ENCODE peak calls at places on chromosome 16, in nine cellular contexts. M, X, K, O, L, Y, S, J and U are unnamed samples.

GRCh38 chr16:53773150-53773846 is 69.3 kb downstream of the FTO start:
- DNase-seq in O (no peak), X (peak; percentile 15), J (peak; percentile 86), M (peak; percentile 84), L (no peak), Y (peak; percentile 70), K (peak; percentile 33), S (peak; percentile 80), U (no peak)

GRCh38 chr16:88309905-88310259 is 72.9 kb upstream of the ZNF469 start:
- DNase-seq in L (no peak), Y (no peak), K (no peak), S (no peak), O (no peak), J (no peak), M (no peak), X (peak; percentile 39), U (no peak)

GRCh38 chr16:86581458-86581857 is 3.1 kb downstream of the FOXL1 start:
- DNase-seq in O (no peak), L (no peak), J (no peak), K (no peak), X (no peak), S (no peak), M (peak; percentile 66), Y (no peak), U (no peak)

GRCh38 chr16:68183033-68183432 is 52.9 kb downstream of the ESRP2 start:
- DNase-seq in Y (no peak), M (no peak), L (no peak), S (no peak), O (no peak), K (no peak), J (no peak), X (no peak), U (no peak)

GRCh38 chr16:15874745-15875314 is 13.6 kb downstream of the CEP20 start:
- DNase-seq in L (peak; percentile 75), J (peak; percentile 86), M (peak; percentile 72), S (peak; percentile 87), O (peak; percentile 43), X (peak; percentile 58), K (peak; percentile 52), Y (peak; percentile 70), U (no peak)

GRCh38 chr16:75306102-75306762 is 54.8 kb upstream of the BCAR1 start:
- DNase-seq in K (no peak), Y (no peak), O (no peak), S (peak; percentile 19), X (no peak), M (peak; percentile 41), L (no peak), J (peak; percentile 11), U (no peak)

GRCh38 chr16:50547340-50547865 is 793 bp upstream of the NKD1 start:
- DNase-seq in Y (peak; percentile 77), M (peak; percentile 22), K (no peak), O (peak; percentile 45), J (no peak), S (no peak), L (peak; percentile 78), X (peak; percentile 62), U (no peak)

GRCh38 chr16:58027341-58028167 is 2.0 kb downstream of the MMP15 start:
- DNase-seq in L (no peak), J (no peak), K (no peak), M (no peak), S (peak; percentile 17), Y (peak; percentile 87), X (peak; percentile 79), O (no peak), U (no peak)

GRCh38 chr16:56852401-56852730 is 12.6 kb upstream of the SLC12A3 start:
- DNase-seq in O (no peak), K (no peak), M (no peak), X (no peak), Y (no peak), S (no peak), J (no peak), L (no peak), U (no peak)

GRCh38 chr16:56851671-56852400 is 13.2 kb upstream of the SLC12A3 start:
- DNase-seq in K (no peak), M (peak; percentile 55), L (no peak), O (no peak), X (peak; percentile 40), J (peak; percentile 58), S (peak; percentile 49), Y (peak; percentile 55), U (no peak)

GRCh38 chr16:56848056-56848936 is 16.7 kb upstream of the SLC12A3 start:
- DNase-seq in O (no peak), M (peak; percentile 76), L (peak; percentile 74), S (peak; percentile 73), Y (no peak), K (no peak), X (peak; percentile 7), J (peak; percentile 80), U (no peak)

GRCh38 chr16:56848955-56849689 is 15.9 kb upstream of the SLC12A3 start:
- DNase-seq in X (no peak), O (no peak), J (peak; percentile 79), Y (no peak), L (peak; percentile 55), K (no peak), S (peak; percentile 60), M (peak; percentile 85), U (no peak)

GRCh38 chr16:56849690-56850680 is 15.0 kb upstream of the SLC12A3 start:
- DNase-seq in O (no peak), Y (no peak), J (peak; percentile 52), X (no peak), L (peak; percentile 51), M (peak; percentile 80), S (peak; percentile 37), K (no peak), U (no peak)
- TF ChIP-seq CTCF in O (no peak), Y (no peak), J (no peak), X (no peak), L (no peak), M (no peak), S (no peak), K (no peak), U (no peak)

DNA sequence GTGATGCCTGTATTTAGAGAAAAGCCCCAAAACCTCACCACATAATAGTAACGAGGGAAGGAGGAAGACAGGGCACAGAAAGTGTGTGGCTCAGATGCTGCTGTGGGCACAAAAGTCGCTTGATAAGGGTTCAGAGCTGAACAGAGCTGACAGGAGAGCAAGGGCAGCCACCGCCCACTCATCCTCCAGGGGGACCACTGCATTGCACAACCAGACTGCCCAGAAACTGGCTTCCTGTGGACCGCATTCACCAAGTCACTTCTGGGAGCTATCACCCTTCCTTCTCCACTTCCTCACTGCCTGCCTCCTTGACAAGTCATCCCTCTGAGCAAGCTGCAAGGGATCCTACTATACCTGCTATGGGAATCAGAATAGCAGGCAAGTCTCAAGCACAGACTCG is 512.4 kb upstream of the CDH11 start:
- DNase-seq in M (no peak), X (peak; percentile 16), O (no peak), S (no peak), J (no peak), K (no peak), Y (no peak), L (no peak), U (no peak)
- TF ChIP-seq CTCF in M (no peak), X (no peak), O (no peak), S (no peak), J (no peak), K (no peak), Y (no peak), L (no peak), U (no peak)

GRCh38 chr16:22120440-22120839 is 28.1 kb downstream of the VWA3A start:
- DNase-seq in J (no peak), M (no peak), S (no peak), O (no peak), K (no peak), L (no peak), Y (no peak), X (no peak), U (no peak)

GRCh38 chr16:22122239-22122638 is 29.9 kb downstream of the VWA3A start:
- DNase-seq in S (no peak), Y (no peak), L (no peak), K (no peak), J (no peak), M (no peak), O (no peak), X (no peak), U (no peak)

GRCh38 chr16:22124583-22125284 is 32.4 kb downstream of the VWA3A start:
- DNase-seq in S (no peak), M (no peak), O (no peak), J (no peak), Y (no peak), K (no peak), X (no peak), L (no peak), U (no peak)

GRCh38 chr16:22123759-22124490 is 31.6 kb downstream of the VWA3A start:
- DNase-seq in Y (no peak), X (no peak), L (no peak), M (no peak), S (no peak), J (no peak), K (no peak), O (no peak), U (no peak)

DNA sequence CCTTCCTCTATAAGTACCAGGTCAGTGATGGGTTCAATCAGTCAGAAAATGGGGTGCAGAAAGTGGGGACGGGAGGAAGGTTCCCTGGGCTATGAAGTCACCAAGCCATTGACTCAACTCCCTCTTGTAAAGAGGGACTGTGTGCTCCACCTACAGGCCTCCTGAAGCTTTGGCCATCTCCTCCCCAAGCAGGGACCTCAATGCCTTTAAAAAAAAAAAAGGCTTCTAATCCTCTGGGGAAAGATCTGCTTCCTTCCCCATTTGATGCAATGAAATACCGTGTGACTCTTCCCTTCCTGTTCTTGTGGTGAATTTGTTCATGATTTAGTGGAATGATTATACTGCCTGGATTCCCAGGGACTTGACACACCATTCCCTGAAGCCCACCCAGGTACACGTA is 30.8 kb downstream of the VWA3A start:
- DNase-seq in S (no peak), M (no peak), L (no peak), X (no peak), Y (peak; percentile 24), O (no peak), J (no peak), K (no peak), U (no peak)
- TF ChIP-seq CTCF in S (no peak), M (no peak), L (no peak), X (no peak), Y (peak; percentile 28), O (no peak), J (no peak), K (no peak), U (no peak)

DNA sequence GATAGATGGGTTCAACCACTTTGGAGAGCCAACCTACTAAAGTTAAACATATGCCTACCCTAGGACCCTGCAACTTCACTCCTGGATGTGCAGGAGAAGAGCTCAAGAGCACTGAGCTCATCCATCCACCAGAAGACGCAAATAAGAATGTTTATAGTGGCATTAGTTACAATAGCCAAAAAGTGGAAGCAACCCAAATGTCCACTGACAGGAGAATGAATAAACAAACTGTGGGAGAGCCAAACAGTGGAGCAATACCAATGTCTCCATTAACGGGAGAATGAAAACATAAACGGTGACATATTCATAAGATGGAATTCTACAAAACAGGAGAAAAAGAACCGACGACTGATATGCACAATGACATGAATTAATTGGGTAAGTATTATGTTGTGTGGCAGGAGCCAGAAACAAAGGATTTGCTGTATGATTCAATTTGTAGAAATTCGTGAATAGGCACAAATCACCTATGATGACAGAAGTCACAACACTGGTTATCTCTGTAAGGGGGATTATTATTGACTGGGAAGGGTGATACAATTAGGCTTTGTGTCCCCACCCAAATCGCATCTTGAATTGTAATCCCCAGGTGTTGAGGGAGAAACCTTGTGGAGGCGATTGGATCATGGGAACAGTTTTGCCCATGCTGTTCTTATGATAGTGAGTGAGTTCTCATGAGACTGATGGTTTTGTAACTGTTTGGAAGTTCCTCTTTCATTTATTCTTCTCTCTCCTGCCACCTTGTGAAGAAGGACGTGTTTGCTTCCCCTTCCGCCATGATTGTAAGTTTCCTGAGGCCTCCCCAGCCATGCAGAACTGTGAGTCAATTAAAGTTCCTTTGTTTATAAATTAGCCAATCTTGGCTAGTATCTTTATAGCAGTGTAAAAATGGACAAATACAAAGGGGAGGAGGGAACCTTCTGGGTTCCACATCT is 57.9 kb upstream of the PLCG2 start:
- DNase-seq in S (peak; percentile 82), M (no peak), J (peak; percentile 18), L (no peak), X (no peak), O (no peak), Y (no peak), K (no peak), U (no peak)
- TF ChIP-seq CTCF in S (no peak), M (no peak), J (no peak), L (no peak), X (no peak), O (no peak), Y (no peak), K (no peak), U (no peak)